ENCODE peak calls at places on chromosomes 6 and 20, in five cellular contexts. One of them, this sample, is unnamed.

GRCh38 chr6:43455034-43455747 is at the start of gene DLK2:
- DNase-seq in uterus: no peak
- DNase-seq in naive thymus-derived CD8-positive, alpha-beta T cell: peak
- DNase-seq in brain pericyte: no peak
- DNase-seq in activated CD8-positive, alpha-beta memory T cell treated with anti-CD3 and anti-CD28 coated beads, Interleukin-2, amount 50 U/mL, for 48 hours: peak
- DNase-seq in this sample: peak

GRCh38 chr6:41551086-41551702 is 5.0 kb downstream of the FOXP4 start:
- DNase-seq in brain pericyte: no peak
- DNase-seq in naive thymus-derived CD8-positive, alpha-beta T cell: no peak
- DNase-seq in activated CD8-positive, alpha-beta memory T cell treated with anti-CD3 and anti-CD28 coated beads, Interleukin-2, amount 50 U/mL, for 48 hours: no peak
- DNase-seq in uterus: no peak
- DNase-seq in this sample: no peak

GRCh38 chr20:25077610-25078169 is 4.3 kb downstream of the VSX1 start:
- DNase-seq in naive thymus-derived CD8-positive, alpha-beta T cell: no peak
- DNase-seq in uterus: no peak
- DNase-seq in brain pericyte: no peak
- DNase-seq in activated CD8-positive, alpha-beta memory T cell treated with anti-CD3 and anti-CD28 coated beads, Interleukin-2, amount 50 U/mL, for 48 hours: no peak
- DNase-seq in this sample: no peak

GRCh38 chr6:145758086-145758485 is 22.8 kb upstream of the EPM2A start:
- DNase-seq in naive thymus-derived CD8-positive, alpha-beta T cell: no peak
- DNase-seq in activated CD8-positive, alpha-beta memory T cell treated with anti-CD3 and anti-CD28 coated beads, Interleukin-2, amount 50 U/mL, for 48 hours: no peak
- DNase-seq in brain pericyte: no peak
- DNase-seq in uterus: no peak
- DNase-seq in this sample: no peak

GRCh38 chr6:79737172-79737571 is 106.0 kb downstream of the SH3BGRL2 start:
- DNase-seq in uterus: no peak
- DNase-seq in brain pericyte: no peak
- DNase-seq in activated CD8-positive, alpha-beta memory T cell treated with anti-CD3 and anti-CD28 coated beads, Interleukin-2, amount 50 U/mL, for 48 hours: no peak
- DNase-seq in naive thymus-derived CD8-positive, alpha-beta T cell: no peak
- DNase-seq in this sample: no peak

GRCh38 chr6:41462980-41463930 is 82.9 kb upstream of the FOXP4 start:
- DNase-seq in brain pericyte: no peak
- DNase-seq in activated CD8-positive, alpha-beta memory T cell treated with anti-CD3 and anti-CD28 coated beads, Interleukin-2, amount 50 U/mL, for 48 hours: no peak
- DNase-seq in naive thymus-derived CD8-positive, alpha-beta T cell: no peak
- DNase-seq in uterus: peak
- DNase-seq in this sample: no peak

GRCh38 chr6:35731414-35731735 is 5.5 kb upstream of the ARMC12 start:
- DNase-seq in naive thymus-derived CD8-positive, alpha-beta T cell: peak
- DNase-seq in activated CD8-positive, alpha-beta memory T cell treated with anti-CD3 and anti-CD28 coated beads, Interleukin-2, amount 50 U/mL, for 48 hours: peak
- DNase-seq in uterus: peak
- DNase-seq in brain pericyte: peak
- DNase-seq in this sample: peak

GRCh38 chr6:139940741-139941712 is 566.6 kb upstream of the CITED2 start:
- DNase-seq in naive thymus-derived CD8-positive, alpha-beta T cell: no peak
- DNase-seq in brain pericyte: no peak
- DNase-seq in uterus: no peak
- DNase-seq in activated CD8-positive, alpha-beta memory T cell treated with anti-CD3 and anti-CD28 coated beads, Interleukin-2, amount 50 U/mL, for 48 hours: no peak
- DNase-seq in this sample: no peak

GRCh38 chr20:62364911-62365736 is 2.0 kb downstream of the LAMA5 start:
- DNase-seq in brain pericyte: no peak
- DNase-seq in naive thymus-derived CD8-positive, alpha-beta T cell: no peak
- DNase-seq in activated CD8-positive, alpha-beta memory T cell treated with anti-CD3 and anti-CD28 coated beads, Interleukin-2, amount 50 U/mL, for 48 hours: no peak
- DNase-seq in uterus: peak
- DNase-seq in this sample: no peak

GRCh38 chr6:138824482-138825134 is 28.7 kb downstream of the ECT2L start:
- DNase-seq in activated CD8-positive, alpha-beta memory T cell treated with anti-CD3 and anti-CD28 coated beads, Interleukin-2, amount 50 U/mL, for 48 hours: no peak
- DNase-seq in uterus: no peak
- DNase-seq in naive thymus-derived CD8-positive, alpha-beta T cell: peak
- DNase-seq in brain pericyte: no peak
- DNase-seq in this sample: peak

GRCh38 chr20:63081831-63082230 is 75.1 kb upstream of the BHLHE23 start:
- DNase-seq in brain pericyte: no peak
- DNase-seq in naive thymus-derived CD8-positive, alpha-beta T cell: no peak
- DNase-seq in uterus: no peak
- DNase-seq in activated CD8-positive, alpha-beta memory T cell treated with anti-CD3 and anti-CD28 coated beads, Interleukin-2, amount 50 U/mL, for 48 hours: no peak
- DNase-seq in this sample: no peak

GRCh38 chr6:150638286-150638685 is 38.6 kb downstream of the PLEKHG1 start:
- DNase-seq in uterus: no peak
- DNase-seq in naive thymus-derived CD8-positive, alpha-beta T cell: no peak
- DNase-seq in activated CD8-positive, alpha-beta memory T cell treated with anti-CD3 and anti-CD28 coated beads, Interleukin-2, amount 50 U/mL, for 48 hours: no peak
- DNase-seq in brain pericyte: no peak
- DNase-seq in this sample: no peak

GRCh38 chr6:40798069-40798770 is 211.1 kb upstream of the LRFN2 start:
- DNase-seq in brain pericyte: no peak
- DNase-seq in activated CD8-positive, alpha-beta memory T cell treated with anti-CD3 and anti-CD28 coated beads, Interleukin-2, amount 50 U/mL, for 48 hours: no peak
- DNase-seq in naive thymus-derived CD8-positive, alpha-beta T cell: no peak
- DNase-seq in uterus: no peak
- DNase-seq in this sample: no peak

GRCh38 chr6:23446394-23447001 is 679.5 kb upstream of the NRSN1 start:
- DNase-seq in brain pericyte: peak
- DNase-seq in naive thymus-derived CD8-positive, alpha-beta T cell: no peak
- DNase-seq in activated CD8-positive, alpha-beta memory T cell treated with anti-CD3 and anti-CD28 coated beads, Interleukin-2, amount 50 U/mL, for 48 hours: no peak
- DNase-seq in uterus: no peak
- DNase-seq in this sample: no peak

GRCh38 chr6:118889163-118889562 is 4.8 kb upstream of the ASF1A start:
- DNase-seq in uterus: no peak
- DNase-seq in brain pericyte: no peak
- DNase-seq in naive thymus-derived CD8-positive, alpha-beta T cell: no peak
- DNase-seq in activated CD8-positive, alpha-beta memory T cell treated with anti-CD3 and anti-CD28 coated beads, Interleukin-2, amount 50 U/mL, for 48 hours: no peak
- DNase-seq in this sample: no peak

GRCh38 chr6:96391776-96392175 is 129.8 kb upstream of the UFL1 start:
- DNase-seq in brain pericyte: no peak
- DNase-seq in naive thymus-derived CD8-positive, alpha-beta T cell: no peak
- DNase-seq in activated CD8-positive, alpha-beta memory T cell treated with anti-CD3 and anti-CD28 coated beads, Interleukin-2, amount 50 U/mL, for 48 hours: no peak
- DNase-seq in uterus: no peak
- DNase-seq in this sample: no peak

GRCh38 chr20:10649817-10650200 is 24.0 kb downstream of the JAG1 start:
- DNase-seq in activated CD8-positive, alpha-beta memory T cell treated with anti-CD3 and anti-CD28 coated beads, Interleukin-2, amount 50 U/mL, for 48 hours: no peak
- DNase-seq in uterus: peak
- DNase-seq in brain pericyte: no peak
- DNase-seq in naive thymus-derived CD8-positive, alpha-beta T cell: no peak
- DNase-seq in this sample: no peak

GRCh38 chr6:52365871-52366540 is 4.1 kb downstream of the PAQR8 start:
- DNase-seq in brain pericyte: no peak
- DNase-seq in activated CD8-positive, alpha-beta memory T cell treated with anti-CD3 and anti-CD28 coated beads, Interleukin-2, amount 50 U/mL, for 48 hours: no peak
- DNase-seq in naive thymus-derived CD8-positive, alpha-beta T cell: no peak
- DNase-seq in uterus: no peak
- DNase-seq in this sample: no peak

GRCh38 chr20:45946149-45946970 is 11.9 kb downstream of the PCIF1 start:
- DNase-seq in uterus: no peak
- DNase-seq in brain pericyte: no peak
- DNase-seq in naive thymus-derived CD8-positive, alpha-beta T cell: no peak
- DNase-seq in activated CD8-positive, alpha-beta memory T cell treated with anti-CD3 and anti-CD28 coated beads, Interleukin-2, amount 50 U/mL, for 48 hours: peak
- DNase-seq in this sample: peak